ENCODE peak calls at places on chromosome 5, in five cellular contexts. A is NCI-H526; J is activated T-helper 2 cell treated with anti-CD3 and anti-CD28 coated beads, Interferon-gamma antibody, Interleukin-2, Interleukin-4, amounts not matched to agents 10 μg/mL and 5 μg/mL and 100 μg/mL, durations not matched to agents 14 hours and 24 hours and 36 hours; P is A549; D is cardiac muscle cell. C is an unnamed sample.

GRCh38 chr5:77129386-77129785 is 42.3 kb upstream of the ZBED3 start:
- DNase-seq in D (peak), P (peak), J (no peak), A (no peak), C (peak)

GRCh38 chr5:169029661-169030274 is 271.2 kb downstream of the SLIT3 start:
- DNase-seq in D (no peak), P (no peak), A (no peak), J (no peak), C (no peak)

GRCh38 chr5:149410071-149410470 is 31.0 kb upstream of the IL17B start:
- DNase-seq in J (no peak), A (no peak), P (no peak), D (no peak), C (no peak)

GRCh38 chr5:116137544-116138378 is 52.9 kb downstream of the COMMD10 start:
- DNase-seq in D (peak), A (peak), J (no peak), P (peak), C (peak)

GRCh38 chr5:178389796-178390195 is 157.2 kb upstream of the PHYKPL start:
- DNase-seq in A (no peak), J (no peak), P (no peak), D (no peak), C (no peak)

GRCh38 chr5:75363726-75364495 is 26.9 kb downstream of the HMGCR start:
- DNase-seq in A (no peak), P (no peak), J (no peak), D (no peak), C (peak)

GRCh38 chr5:85030685-85031084 is 646.0 kb upstream of the EDIL3 start:
- DNase-seq in D (no peak), A (no peak), P (no peak), J (no peak), C (no peak)

GRCh38 chr5:5219541-5219940 is 79.4 kb downstream of the ADAMTS16 start:
- DNase-seq in D (no peak), P (no peak), J (no peak), A (no peak), C (no peak)

GRCh38 chr5:74020488-74020887 is 394.5 kb downstream of the ARHGEF28 start:
- DNase-seq in D (no peak), P (no peak), J (no peak), A (no peak), C (no peak)

GRCh38 chr5:67092447-67093023 is 104.1 kb downstream of the CD180 start:
- DNase-seq in J (no peak), D (no peak), A (no peak), P (no peak), C (no peak)

GRCh38 chr5:34863947-34864346 is 25.0 kb downstream of the TTC23L start:
- DNase-seq in P (no peak), A (no peak), J (no peak), D (no peak), C (no peak)

GRCh38 chr5:32325067-32325466 is 12.3 kb upstream of the MTMR12 start:
- DNase-seq in P (no peak), J (no peak), D (no peak), A (no peak), C (no peak)

GRCh38 chr5:78706381-78706780 is 57.8 kb upstream of the LHFPL2 start:
- DNase-seq in J (no peak), A (no peak), P (no peak), D (no peak), C (no peak)

GRCh38 chr5:95530441-95530840 is 24.3 kb downstream of the SKIC3 start:
- DNase-seq in D (no peak), J (no peak), A (no peak), P (no peak), C (no peak)

GRCh38 chr5:36569456-36569855 is 37.0 kb upstream of the SLC1A3 start:
- DNase-seq in P (no peak), A (no peak), D (no peak), J (no peak), C (no peak)

GRCh38 chr5:180199390-180199789 is 9.6 kb downstream of the RASGEF1C start:
- DNase-seq in J (no peak), A (no peak), P (no peak), D (no peak), C (no peak)

GRCh38 chr5:176775409-176775808 is 35.0 kb upstream of the UNC5A start:
- DNase-seq in A (no peak), J (no peak), D (no peak), P (no peak), C (no peak)

GRCh38 chr5:131773805-131774204 is 23.0 kb downstream of the FNIP1 start:
- DNase-seq in P (no peak), D (no peak), A (no peak), J (no peak), C (no peak)

GRCh38 chr5:163401271-163401670 is 36.1 kb upstream of the CCNG1 start:
- DNase-seq in A (no peak), P (no peak), J (no peak), D (no peak), C (no peak)

GRCh38 chr5:172564883-172565282 is 76.2 kb upstream of the NEURL1B start:
- DNase-seq in P (no peak), A (no peak), J (no peak), D (no peak), C (no peak)

GRCh38 chr5:175826980-175827379 is 44.4 kb upstream of the CPLX2 start:
- DNase-seq in P (peak), D (no peak), J (no peak), A (no peak), C (no peak)